ENCODE peak calls at places on chromosomes 6 and 20, in nine cellular contexts. B, Y, T, A, N, H, Z, I and W are unnamed samples. For H3K4me1, the result is how much of the 10 kb centered on the place peaks cover.

GRCh38 chr20:35187584-35188190 is 15.8 kb downstream of the PROCR start:
- DNase-seq in I (no peak), Z (no peak), H (no peak), Y (no peak), B (no peak), N (no peak), A (no peak), T (no peak), W (no peak)

GRCh38 chr6:33967966-33968724 is 164.3 kb upstream of the MLN start:
- DNase-seq in H (peak), A (peak), Z (peak), T (peak), B (no peak), Y (peak), I (peak), N (no peak), W (no peak)

GRCh38 chr6:125203395-125203794 is 49.8 kb downstream of the TPD52L1 start:
- DNase-seq in Y (peak), T (no peak), Z (no peak), I (no peak), N (no peak), A (no peak), H (peak), B (no peak), W (no peak)

GRCh38 chr6:3398165-3398562 is 58.7 kb downstream of the SLC22A23 start:
- DNase-seq in H (no peak), N (no peak), Z (no peak), Y (no peak), A (no peak), I (no peak), B (no peak), T (no peak), W (no peak)

GRCh38 chr20:4519530-4519929 is 202.2 kb upstream of the PRND start:
- DNase-seq in Z (peak), B (peak), Y (peak), N (no peak), I (peak), T (no peak), A (peak), H (peak), W (no peak)

GRCh38 chr6:150887978-150888563 is 22.6 kb downstream of the MTHFD1L start:
- DNase-seq in A (no peak), N (no peak), Z (no peak), I (no peak), Y (no peak), T (no peak), B (no peak), H (no peak), W (peak)

GRCh38 chr6:53361549-53362031 is 12.8 kb upstream of the ELOVL5 start:
- DNase-seq in N (no peak), T (no peak), Z (peak), Y (peak), A (no peak), B (no peak), I (no peak), H (peak), W (no peak)

GRCh38 chr6:112342511-112342910 is 4.6 kb upstream of the RFPL4B start:
- DNase-seq in A (no peak), H (no peak), I (no peak), T (no peak), B (no peak), Y (no peak), Z (no peak), N (no peak), W (no peak)

GRCh38 chr20:40617594-40617993 is 71.4 kb downstream of the MAFB start:
- DNase-seq in I (no peak), N (no peak), Z (no peak), H (no peak), B (no peak), T (no peak), A (no peak), Y (no peak), W (no peak)

GRCh38 chr20:53643031-53643832 is 49.6 kb upstream of the ZNF217 start:
- DNase-seq in A (no peak), Y (peak), I (no peak), Z (no peak), N (peak), T (peak), B (peak), H (peak), W (peak)

GRCh38 chr6:141483561-141484061 is 649.1 kb upstream of the GJE1 start:
- DNase-seq in B (no peak), N (peak), T (no peak), I (no peak), A (no peak), H (peak), Z (no peak), Y (peak), W (peak)

GRCh38 chr6:166554316-166554715 is 32.2 kb downstream of the RAMACL start:
- DNase-seq in H (no peak), Y (no peak), B (no peak), A (no peak), Z (peak), T (no peak), I (no peak), N (no peak), W (no peak)

GRCh38 chr6:150172929-150173328 is 30.1 kb downstream of the PPP1R14C start:
- DNase-seq in I (no peak), H (no peak), T (no peak), B (no peak), A (no peak), Y (no peak), N (no peak), Z (no peak), W (no peak)

GRCh38 chr6:41560440-41561192 is 14.4 kb downstream of the FOXP4 start:
- DNase-seq in H (no peak), N (peak), T (no peak), Y (peak), A (peak), I (no peak), B (no peak), Z (peak), W (peak)

GRCh38 chr20:36202891-36203338 is 33.4 kb upstream of the AAR2 start:
- DNase-seq in A (peak), Z (peak), B (peak), N (peak), Y (peak), I (peak), H (peak), T (peak), W (peak)

GRCh38 chr6:2028457-2029038 is 216.9 kb downstream of the GMDS start:
- DNase-seq in N (no peak), I (no peak), Y (no peak), H (peak), A (no peak), T (no peak), Z (no peak), B (no peak), W (peak)

GRCh38 chr20:43959079-43959919 is 44.6 kb downstream of the TOX2 start:
- DNase-seq in I (no peak), Y (peak), B (no peak), T (no peak), N (no peak), Z (no peak), H (peak), A (no peak), W (peak)

GRCh38 chr6:143936347-143936746 is 71.7 kb downstream of the PLAGL1 start:
- DNase-seq in N (no peak), H (no peak), T (no peak), Y (no peak), I (no peak), Z (no peak), B (no peak), A (no peak), W (no peak)

GRCh38 chr20:36209921-36210320 is 26.4 kb upstream of the AAR2 start:
- DNase-seq in B (no peak), A (no peak), I (no peak), N (no peak), H (no peak), Y (no peak), Z (no peak), T (no peak), W (no peak)

GRCh38 chr20:49519777-49520359 is 37.4 kb upstream of the KCNB1 start:
- DNase-seq in A (peak), H (no peak), Z (no peak), I (no peak), T (no peak), B (no peak), N (no peak), Y (no peak), W (no peak)

GRCh38 chr20:23340524-23340923 is 10.1 kb upstream of the NXT1 start:
- DNase-seq in A (peak), Y (peak), H (peak), T (peak), N (no peak), Z (peak), B (peak), I (peak), W (peak)

GRCh38 chr6:16793828-16794412 is 32.7 kb upstream of the ATXN1 start:
- DNase-seq in N (no peak), I (no peak), T (no peak), H (no peak), B (no peak), Z (no peak), A (no peak), Y (no peak), W (no peak)

GRCh38 chr6:4573958-4574481 is 202.2 kb upstream of the CDYL start:
- DNase-seq in Y (peak), N (no peak), B (peak), H (no peak), A (no peak), I (no peak), T (no peak), Z (no peak), W (no peak)

GRCh38 chr20:50328996-50329898 is 138.6 kb downstream of the CEBPB start:
- DNase-seq in A (no peak), Y (no peak), N (no peak), Z (no peak), H (no peak), I (no peak), T (no peak), B (no peak), W (no peak)

GRCh38 chr6:14134211-14134910 is 16.8 kb downstream of the CD83 start:
- DNase-seq in T (no peak), Y (no peak), B (no peak), I (no peak), H (no peak), A (no peak), Z (no peak), N (no peak), W (peak)

GRCh38 chr6:107064579-107065065 is 36.6 kb downstream of the MTRES1 start:
- DNase-seq in I (no peak), B (no peak), Z (no peak), Y (peak), A (no peak), N (peak), T (no peak), H (peak), W (no peak)

GRCh38 chr6:122712864-122713612 is 66.5 kb upstream of the FABP7 start:
- DNase-seq in T (no peak), H (no peak), A (no peak), Z (peak), Y (no peak), B (no peak), I (no peak), N (no peak), W (no peak)

GRCh38 chr20:37365760-37366638 is 20.1 kb downstream of the SRC start:
- DNase-seq in T (no peak), I (no peak), N (peak), B (no peak), Z (no peak), Y (no peak), A (no peak), H (no peak), W (peak)

GRCh38 chr20:25750220-25750764 is 53.6 kb upstream of the ZNF337 start:
- DNase-seq in Z (no peak), I (no peak), Y (no peak), T (no peak), H (no peak), N (no peak), B (no peak), A (no peak), W (no peak)
- H3K4me3 ChIP-seq in Z (no peak), I (peak), Y (peak), T (no peak), H (peak), N (peak), B (no peak), A (no peak), W (peak)

DNA sequence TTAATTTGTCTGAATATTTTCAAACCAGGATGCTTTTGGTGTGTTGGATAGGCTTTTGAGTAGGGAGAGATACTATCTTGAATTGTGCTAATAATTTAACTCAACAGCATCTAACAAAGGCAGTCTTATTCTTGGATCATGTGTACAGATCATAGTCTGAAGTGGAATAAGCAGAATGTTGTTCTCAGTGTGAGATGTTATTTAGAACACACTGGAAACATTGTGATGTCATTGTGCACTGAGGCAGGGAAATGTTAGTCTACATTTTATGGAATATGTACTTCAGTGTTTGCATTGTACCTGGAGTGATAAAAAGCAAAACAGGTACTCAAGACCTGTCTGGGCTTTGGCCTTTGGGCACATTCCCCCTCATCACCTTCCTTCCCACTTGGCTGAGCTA is 35.0 kb downstream of the RNF144B start:
- DNase-seq in T (no peak), I (no peak), B (no peak), H (no peak), Y (no peak), N (no peak), Z (no peak), A (no peak), W (no peak)
- H3K4me1 ChIP-seq in T (under half), I (under half), B (under half), H (under half), Y (under half), N (under half), Z (under half), A (under half), W (under half)

GRCh38 chr20:59672576-59672975 is 68.2 kb downstream of the PHACTR3 start:
- DNase-seq in Y (no peak), T (no peak), N (no peak), A (no peak), I (no peak), B (no peak), H (no peak), Z (no peak), W (no peak)
- TF ChIP-seq EZH2phosphoT487 in Y (no peak), T (no peak), N (no peak), A (no peak), I (no peak), B (no peak), H (no peak), Z (no peak), W (no peak)

DNA sequence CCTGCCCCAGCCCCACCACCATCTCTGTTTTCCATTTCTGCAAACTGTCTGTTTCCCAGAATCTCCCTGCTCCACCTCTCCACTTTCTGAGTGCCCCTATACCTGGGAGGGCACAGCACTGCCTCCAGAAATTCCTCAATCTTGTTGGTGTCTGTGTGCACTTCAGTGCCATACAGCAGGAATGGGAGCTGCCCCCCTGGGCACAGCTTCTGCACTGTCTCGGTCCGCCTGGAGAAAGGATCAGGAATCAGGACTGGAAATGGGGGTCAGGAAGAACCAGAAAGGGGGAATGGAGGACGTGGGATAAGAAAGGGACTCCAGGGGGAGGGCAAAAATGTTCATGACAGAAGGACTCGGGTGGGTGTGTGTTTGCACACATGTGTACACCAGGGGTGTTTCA is 2.6 kb downstream of the CLIC1 start:
- DNase-seq in Z (no peak), N (no peak), T (no peak), Y (no peak), B (no peak), A (no peak), I (no peak), H (no peak), W (no peak)
- H3K4me3 ChIP-seq in Z (no peak), N (peak), T (no peak), Y (peak), B (no peak), A (no peak), I (no peak), H (peak), W (peak)

GRCh38 chr6:139028658-139029469 is at the start of gene ABRACL:
- DNase-seq in Y (peak), T (peak), N (peak), H (peak), B (peak), Z (peak), I (peak), A (peak), W (peak)

GRCh38 chr6:139030211-139030530 is 1.6 kb downstream of the ABRACL start:
- DNase-seq in Z (peak), A (no peak), N (no peak), H (no peak), B (no peak), Y (no peak), I (no peak), T (no peak), W (no peak)

GRCh38 chr6:139028242-139028657 is 295 bp upstream of the ABRACL start:
- DNase-seq in H (no peak), A (peak), B (no peak), I (no peak), T (no peak), Z (peak), Y (peak), N (no peak), W (no peak)

GRCh38 chr6:139029470-139030210 is 1.1 kb downstream of the ABRACL start:
- DNase-seq in N (no peak), I (no peak), T (no peak), Z (peak), A (peak), H (peak), Y (peak), B (peak), W (peak)

GRCh38 chr6:139030539-139030938 is 2.0 kb downstream of the ABRACL start:
- DNase-seq in T (no peak), A (no peak), N (no peak), H (no peak), Y (no peak), I (no peak), B (no peak), Z (no peak), W (peak)
- H3K4me1 ChIP-seq in T (under half), A (under half), N (under half), H (under half), Y (under half), I (under half), B (under half), Z (under half), W (under half)

DNA sequence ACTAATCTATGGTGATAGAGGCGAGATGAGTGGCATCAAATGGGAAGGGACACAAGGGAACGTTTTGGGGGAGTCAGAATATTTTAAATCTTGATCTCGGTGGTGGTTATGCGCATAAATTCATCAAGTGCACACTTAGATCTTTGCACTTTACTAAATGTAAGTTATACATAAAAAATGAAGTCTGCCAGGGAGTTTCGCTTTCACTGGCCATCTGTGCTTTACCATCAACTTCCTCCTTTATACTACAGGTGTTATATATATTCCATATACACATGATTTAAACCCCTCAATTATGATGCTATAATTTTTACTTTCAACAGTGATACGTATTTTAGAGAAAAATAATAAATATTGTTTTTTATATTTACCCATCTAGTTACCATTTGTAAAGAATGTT is 97.6 kb upstream of the AKIRIN2 start:
- DNase-seq in H (no peak), T (no peak), A (no peak), Z (no peak), N (peak), B (no peak), I (no peak), Y (no peak), W (peak)
- TF ChIP-seq EZH2phosphoT487 in H (no peak), T (no peak), A (no peak), Z (no peak), N (no peak), B (no peak), I (no peak), Y (no peak), W (no peak)